ENCODE peak calls at places on chromosomes 5 and 9, in five cellular contexts. One of them, this sample, is unnamed.

GRCh38 chr9:106535439-106535838 is 327.5 kb upstream of the ZNF462 start:
- DNase-seq in body of pancreas: no peak
- DNase-seq in A549: no peak
- DNase-seq in CD8-positive, alpha-beta T cell: no peak
- DNase-seq in kidney: no peak
- DNase-seq in this sample: peak; percentile 20

GRCh38 chr5:66232701-66233100 is 88.6 kb downstream of the SREK1 start:
- DNase-seq in body of pancreas: no peak
- DNase-seq in A549: no peak
- DNase-seq in CD8-positive, alpha-beta T cell: no peak
- DNase-seq in kidney: no peak
- DNase-seq in this sample: no peak

GRCh38 chr5:81212211-81212687 is 20.9 kb upstream of the CKMT2 start:
- DNase-seq in body of pancreas: peak; percentile 80
- DNase-seq in A549: no peak
- DNase-seq in CD8-positive, alpha-beta T cell: no peak
- DNase-seq in kidney: no peak
- DNase-seq in this sample: no peak

GRCh38 chr5:123817267-123817666 is 305.3 kb downstream of the CSNK1G3 start:
- DNase-seq in body of pancreas: no peak
- DNase-seq in A549: no peak
- DNase-seq in CD8-positive, alpha-beta T cell: no peak
- DNase-seq in kidney: no peak
- DNase-seq in this sample: no peak

GRCh38 chr5:66074891-66075290 is 69.2 kb upstream of the SREK1 start:
- DNase-seq in body of pancreas: no peak
- DNase-seq in A549: no peak
- DNase-seq in CD8-positive, alpha-beta T cell: no peak
- DNase-seq in kidney: no peak
- DNase-seq in this sample: no peak

GRCh38 chr9:16289639-16290038 is 580.8 kb downstream of the BNC2 start:
- DNase-seq in body of pancreas: no peak
- DNase-seq in A549: no peak
- DNase-seq in CD8-positive, alpha-beta T cell: no peak
- DNase-seq in kidney: no peak
- DNase-seq in this sample: no peak

GRCh38 chr5:123500476-123500875 is 11.5 kb upstream of the CSNK1G3 start:
- DNase-seq in body of pancreas: no peak
- DNase-seq in A549: no peak
- DNase-seq in CD8-positive, alpha-beta T cell: no peak
- DNase-seq in kidney: no peak
- DNase-seq in this sample: no peak

GRCh38 chr5:88883059-88883565 is at the start of gene MEF2C:
- DNase-seq in body of pancreas: peak; percentile 24
- DNase-seq in A549: peak; percentile 4
- DNase-seq in CD8-positive, alpha-beta T cell: no peak
- DNase-seq in kidney: peak; percentile 88
- DNase-seq in this sample: peak; percentile 85

GRCh38 chr5:142408536-142409252 is 83.9 kb upstream of the SPRY4 start:
- DNase-seq in body of pancreas: no peak
- DNase-seq in A549: no peak
- DNase-seq in CD8-positive, alpha-beta T cell: no peak
- DNase-seq in kidney: no peak
- DNase-seq in this sample: no peak

GRCh38 chr9:129178983-129179382 is 922 bp upstream of the IER5L start:
- DNase-seq in body of pancreas: no peak
- DNase-seq in A549: no peak
- DNase-seq in CD8-positive, alpha-beta T cell: no peak
- DNase-seq in kidney: no peak
- DNase-seq in this sample: no peak

GRCh38 chr9:129412814-129413536 is 207.9 kb downstream of the C9orf50 start:
- DNase-seq in body of pancreas: peak; percentile 71
- DNase-seq in A549: peak; percentile 73
- DNase-seq in CD8-positive, alpha-beta T cell: peak; percentile 53
- DNase-seq in kidney: peak; percentile 91
- DNase-seq in this sample: peak; percentile 81

GRCh38 chr5:101306391-101307137 is 403.5 kb upstream of the ST8SIA4 start:
- DNase-seq in body of pancreas: no peak
- DNase-seq in A549: peak; percentile 53
- DNase-seq in CD8-positive, alpha-beta T cell: no peak
- DNase-seq in kidney: no peak
- DNase-seq in this sample: no peak

GRCh38 chr5:90014420-90014819 is 395.1 kb downstream of the CETN3 start:
- DNase-seq in body of pancreas: no peak
- DNase-seq in A549: no peak
- DNase-seq in CD8-positive, alpha-beta T cell: no peak
- DNase-seq in kidney: no peak
- DNase-seq in this sample: no peak

GRCh38 chr5:68259696-68260095 is 44.1 kb downstream of the PIK3R1 start:
- DNase-seq in body of pancreas: no peak
- DNase-seq in A549: no peak
- DNase-seq in CD8-positive, alpha-beta T cell: no peak
- DNase-seq in kidney: no peak
- DNase-seq in this sample: no peak
- H3K27ac ChIP-seq in body of pancreas: no peak overlapping the region
- H3K27ac ChIP-seq in A549: no peak overlapping the region
- H3K27ac ChIP-seq in CD8-positive, alpha-beta T cell: no peak overlapping the region
- H3K27ac ChIP-seq in kidney: no peak overlapping the region
- H3K27ac ChIP-seq in this sample: peak overlapping the region; percentile 6

DNA sequence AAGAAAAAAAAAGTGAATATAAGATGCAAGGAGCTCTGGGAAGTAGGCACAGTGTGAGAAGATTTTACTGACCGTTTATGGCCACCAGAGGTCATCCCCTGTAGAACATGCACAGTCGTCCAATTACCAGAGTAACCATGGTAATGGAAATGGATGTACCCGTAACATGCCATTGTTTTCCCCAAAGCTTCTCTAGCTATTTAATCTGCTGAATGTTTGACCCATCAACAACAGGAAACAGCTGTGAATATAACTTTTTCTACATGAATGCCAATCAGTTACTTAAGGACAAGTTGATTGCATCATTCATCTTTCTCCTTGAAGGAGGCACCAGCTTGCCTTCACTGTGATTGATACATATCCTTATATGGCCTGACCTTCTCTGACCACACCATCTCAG is 1967.0 kb upstream of the CDH9 start:
- DNase-seq in body of pancreas: no peak
- DNase-seq in A549: peak; percentile 46
- DNase-seq in CD8-positive, alpha-beta T cell: no peak
- DNase-seq in kidney: no peak
- DNase-seq in this sample: peak; percentile 20
- TF ChIP-seq CTCF in body of pancreas: no peak
- TF ChIP-seq CTCF in A549: peak; percentile 24
- TF ChIP-seq CTCF in CD8-positive, alpha-beta T cell: no peak
- TF ChIP-seq CTCF in kidney: peak; percentile 16
- TF ChIP-seq CTCF in this sample: no peak

DNA sequence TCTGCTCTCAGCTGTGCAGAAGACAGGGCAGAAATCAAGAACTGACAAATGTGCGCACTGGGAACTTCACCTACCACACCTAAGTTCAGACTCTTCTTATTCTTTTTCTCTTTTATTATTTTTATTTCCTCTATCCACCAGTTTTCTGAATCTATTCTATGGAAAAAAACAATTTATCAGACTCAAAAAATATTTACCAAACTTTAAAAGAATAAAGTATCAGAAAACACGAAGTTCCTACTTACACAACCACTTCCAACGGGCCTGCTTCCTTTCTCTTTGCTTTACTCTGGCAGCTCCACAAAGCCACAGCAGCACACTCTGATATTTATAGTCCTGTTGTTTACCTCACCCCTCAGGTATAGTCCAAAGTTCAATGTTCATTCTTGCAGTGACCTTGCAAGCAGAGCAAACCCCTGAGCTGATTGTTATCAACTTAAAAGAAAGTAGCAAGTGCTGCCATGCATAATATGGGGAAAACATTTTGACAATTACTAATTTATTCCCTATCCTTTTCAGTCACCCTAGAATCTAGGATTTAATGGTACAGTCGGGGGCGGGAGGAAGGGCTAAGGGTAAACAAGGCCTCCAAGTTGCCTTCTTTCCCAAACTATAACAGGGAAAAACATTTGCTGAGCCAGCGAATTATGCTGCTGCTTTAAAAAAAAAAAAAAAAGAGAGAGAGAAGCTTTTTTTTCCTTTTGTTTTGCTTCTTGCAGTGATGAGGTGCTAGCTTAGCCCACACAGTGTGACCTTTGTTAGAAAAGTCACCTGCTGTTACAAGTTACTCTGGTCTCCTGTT is at the start of gene SELENOP:
- DNase-seq in body of pancreas: peak; percentile 81
- DNase-seq in A549: peak; percentile 23
- DNase-seq in CD8-positive, alpha-beta T cell: no peak
- DNase-seq in kidney: peak; percentile 62
- DNase-seq in this sample: peak; percentile 67
- H3K4me3 ChIP-seq in body of pancreas: peak within 1 kb of the TSS; percentile 32
- H3K4me3 ChIP-seq in A549: no peak within 1 kb of the TSS
- H3K4me3 ChIP-seq in CD8-positive, alpha-beta T cell: no peak within 1 kb of the TSS
- H3K4me3 ChIP-seq in kidney: peak within 1 kb of the TSS; percentile 97
- H3K4me3 ChIP-seq in this sample: peak within 1 kb of the TSS; percentile 62

GRCh38 chr9:136847065-136847826 is 2.0 kb upstream of the PHPT1 start:
- DNase-seq in body of pancreas: peak; percentile 57
- DNase-seq in A549: peak; percentile 85
- DNase-seq in CD8-positive, alpha-beta T cell: no peak
- DNase-seq in kidney: peak; percentile 90
- DNase-seq in this sample: peak; percentile 56
- H3K27ac ChIP-seq in body of pancreas: peak overlapping the region; percentile 91
- H3K27ac ChIP-seq in A549: peak overlapping the region; percentile 97
- H3K27ac ChIP-seq in CD8-positive, alpha-beta T cell: no peak overlapping the region
- H3K27ac ChIP-seq in kidney: peak overlapping the region; percentile 47
- H3K27ac ChIP-seq in this sample: peak overlapping the region; percentile 97

GRCh38 chr5:56481147-56481997 is 248.2 kb upstream of the ANKRD55 start:
- DNase-seq in body of pancreas: peak; percentile 56
- DNase-seq in A549: no peak
- DNase-seq in CD8-positive, alpha-beta T cell: peak; percentile 39
- DNase-seq in kidney: peak; percentile 80
- DNase-seq in this sample: peak; percentile 58
- TF ChIP-seq CTCF in body of pancreas: peak; percentile 13
- TF ChIP-seq CTCF in A549: peak; percentile 43
- TF ChIP-seq CTCF in CD8-positive, alpha-beta T cell: peak; percentile 13
- TF ChIP-seq CTCF in kidney: no peak
- TF ChIP-seq CTCF in this sample: peak; percentile 43

GRCh38 chr9:90830977-90831376 is 29.4 kb downstream of the SYK start:
- DNase-seq in body of pancreas: no peak
- DNase-seq in A549: no peak
- DNase-seq in CD8-positive, alpha-beta T cell: no peak
- DNase-seq in kidney: no peak
- DNase-seq in this sample: no peak
- H3K4me3 ChIP-seq in body of pancreas: no peak overlapping the region
- H3K4me3 ChIP-seq in A549: no peak overlapping the region
- H3K4me3 ChIP-seq in CD8-positive, alpha-beta T cell: no peak overlapping the region
- H3K4me3 ChIP-seq in kidney: no peak overlapping the region
- H3K4me3 ChIP-seq in this sample: no peak overlapping the region

DNA sequence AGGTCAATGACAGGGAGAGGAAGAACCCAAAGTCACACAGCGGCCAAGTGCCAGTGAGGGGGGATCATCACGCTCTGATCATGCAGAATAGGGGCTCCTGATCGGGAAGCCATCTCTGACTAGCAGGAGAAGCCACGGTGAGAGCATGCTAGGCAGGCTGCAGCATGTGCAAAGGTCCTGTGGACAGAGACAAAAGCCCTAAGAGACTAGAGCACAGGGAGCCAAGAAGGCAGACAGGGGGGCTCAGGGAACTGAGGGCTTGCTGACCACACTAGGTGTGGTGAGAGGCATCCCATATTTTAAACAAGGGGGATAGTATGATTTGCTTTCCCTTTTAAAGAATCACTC is 195.1 kb downstream of the CDK5RAP2 start:
- DNase-seq in body of pancreas: no peak
- DNase-seq in A549: no peak
- DNase-seq in CD8-positive, alpha-beta T cell: no peak
- DNase-seq in kidney: no peak
- DNase-seq in this sample: no peak
- H3K27ac ChIP-seq in body of pancreas: peak overlapping the region; percentile 56
- H3K27ac ChIP-seq in A549: peak overlapping the region; percentile 65
- H3K27ac ChIP-seq in CD8-positive, alpha-beta T cell: no peak overlapping the region
- H3K27ac ChIP-seq in kidney: no peak overlapping the region
- H3K27ac ChIP-seq in this sample: no peak overlapping the region

GRCh38 chr5:113800686-113801085 is 287.2 kb downstream of the YTHDC2 start:
- DNase-seq in body of pancreas: no peak
- DNase-seq in A549: no peak
- DNase-seq in CD8-positive, alpha-beta T cell: no peak
- DNase-seq in kidney: no peak
- DNase-seq in this sample: no peak
- TF ChIP-seq CTCF in body of pancreas: no peak
- TF ChIP-seq CTCF in A549: no peak
- TF ChIP-seq CTCF in CD8-positive, alpha-beta T cell: no peak
- TF ChIP-seq CTCF in kidney: no peak
- TF ChIP-seq CTCF in this sample: no peak

GRCh38 chr9:137406085-137406773 is 16.7 kb downstream of the EXD3 start:
- DNase-seq in body of pancreas: no peak
- DNase-seq in A549: no peak
- DNase-seq in CD8-positive, alpha-beta T cell: no peak
- DNase-seq in kidney: peak; percentile 77
- DNase-seq in this sample: no peak

GRCh38 chr9:137408651-137409405 is 14.1 kb downstream of the EXD3 start:
- DNase-seq in body of pancreas: no peak
- DNase-seq in A549: no peak
- DNase-seq in CD8-positive, alpha-beta T cell: no peak
- DNase-seq in kidney: peak; percentile 61
- DNase-seq in this sample: no peak

GRCh38 chr9:137405677-137406081 is 17.3 kb downstream of the EXD3 start:
- DNase-seq in body of pancreas: no peak
- DNase-seq in A549: no peak
- DNase-seq in CD8-positive, alpha-beta T cell: no peak
- DNase-seq in kidney: peak; percentile 62
- DNase-seq in this sample: no peak

GRCh38 chr9:137407590-137408300 is 15.2 kb downstream of the EXD3 start:
- DNase-seq in body of pancreas: no peak
- DNase-seq in A549: no peak
- DNase-seq in CD8-positive, alpha-beta T cell: no peak
- DNase-seq in kidney: peak; percentile 84
- DNase-seq in this sample: peak; percentile 81

DNA sequence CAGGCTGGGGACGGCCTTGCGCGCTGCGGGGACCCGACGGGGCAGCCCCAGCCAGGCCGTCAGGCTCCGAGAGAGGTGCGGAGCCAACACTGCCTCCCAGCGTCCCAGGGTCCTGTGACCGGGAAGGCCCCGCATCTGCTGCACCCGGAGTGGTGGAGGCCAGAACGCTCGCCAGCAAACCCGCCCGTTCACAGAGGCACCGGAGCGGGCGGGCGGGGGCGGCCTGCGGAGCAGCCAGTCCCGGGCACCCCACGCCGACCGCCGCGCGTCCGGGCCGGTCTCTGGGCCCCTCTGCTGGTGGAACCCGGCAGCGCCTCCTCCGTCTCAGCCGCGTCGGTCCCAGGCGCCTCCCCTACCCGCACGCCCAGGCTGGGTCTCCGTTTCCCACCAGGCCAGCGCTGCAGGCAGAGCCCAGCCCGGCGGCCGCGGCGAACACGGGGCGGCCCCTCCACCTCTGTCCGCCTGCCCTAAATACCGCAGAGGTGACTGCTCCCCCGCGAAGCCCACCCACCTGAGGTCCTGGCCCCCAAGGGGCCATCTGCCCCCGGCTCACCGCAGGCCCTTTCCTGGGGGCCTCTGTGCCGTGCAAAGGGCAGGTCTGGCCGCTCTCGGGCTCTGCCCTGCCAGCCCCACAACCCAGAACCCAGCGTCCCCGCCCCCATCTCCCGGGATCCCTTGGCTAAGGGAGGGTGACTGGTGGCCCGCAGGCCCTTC is 15.9 kb downstream of the EXD3 start:
- DNase-seq in body of pancreas: peak; percentile 78
- DNase-seq in A549: peak; percentile 60
- DNase-seq in CD8-positive, alpha-beta T cell: peak; percentile 60
- DNase-seq in kidney: peak; percentile 84
- DNase-seq in this sample: peak; percentile 68
- H3K4me3 ChIP-seq in body of pancreas: no peak overlapping the region
- H3K4me3 ChIP-seq in A549: peak overlapping the region; percentile 35
- H3K4me3 ChIP-seq in CD8-positive, alpha-beta T cell: no peak overlapping the region
- H3K4me3 ChIP-seq in kidney: no peak overlapping the region
- H3K4me3 ChIP-seq in this sample: peak overlapping the region; percentile 45